ENCODE peak calls at places on chromosomes 16 and 17, in nine cellular contexts. I is cardiac muscle cell, P is Peyer's patch, E is adrenal gland, Q is spleen, G is cardiac fibroblast, S is progenitor cell of endocrine pancreas, M is fibroblast of lung, H is Calu3. D is an unnamed sample.

GRCh38 chr16:88478115-88478514 is 25.0 kb downstream of the ZFPM1 start:
- DNase-seq in I (no peak), P (no peak), E (no peak), Q (peak; percentile 88), G (no peak), S (no peak), M (no peak), H (no peak), D (no peak)

GRCh38 chr16:11402745-11403533 is 57.7 kb downstream of the RMI2 start:
- DNase-seq in I (no peak), P (no peak), E (no peak), Q (peak; percentile 60), G (no peak), S (no peak), M (no peak), H (no peak), D (no peak)

GRCh38 chr17:40319651-40320550 is 10.9 kb downstream of the RARA start:
- DNase-seq in I (no peak), P (peak; percentile 51), E (no peak), Q (peak; percentile 93), G (no peak), S (no peak), M (no peak), H (peak; percentile 53), D (no peak)

GRCh38 chr16:53753431-53753830 is 49.5 kb downstream of the FTO start:
- DNase-seq in I (no peak), P (no peak), E (no peak), Q (no peak), G (no peak), S (no peak), M (no peak), H (no peak), D (no peak)

GRCh38 chr17:9221231-9222180 is 200.2 kb downstream of the NTN1 start:
- DNase-seq in I (no peak), P (no peak), E (no peak), Q (peak; percentile 47), G (no peak), S (no peak), M (no peak), H (no peak), D (no peak)

GRCh38 chr16:50152807-50153647 is at the start of gene TENT4B:
- DNase-seq in I (peak; percentile 89), P (peak; percentile 94), E (peak; percentile 91), Q (peak; percentile 98), G (peak; percentile 87), S (peak; percentile 72), M (peak; percentile 82), H (peak; percentile 91), D (peak; percentile 95)

GRCh38 chr17:21282231-21282630 is 2.3 kb upstream of the MAP2K3 start:
- DNase-seq in I (no peak), P (no peak), E (peak; percentile 85), Q (no peak), G (peak; percentile 99), S (no peak), M (peak; percentile 93), H (peak; percentile 55), D (no peak)

GRCh38 chr17:77375108-77375507 is 234.3 kb downstream of the SEC14L1 start:
- DNase-seq in I (no peak), P (no peak), E (no peak), Q (no peak), G (no peak), S (no peak), M (no peak), H (no peak), D (no peak)

GRCh38 chr17:51120739-51121619 is at the start of gene SPAG9:
- DNase-seq in I (peak; percentile 98), P (peak; percentile 97), E (peak; percentile 97), Q (peak; percentile 97), G (peak; percentile 98), S (peak; percentile 85), M (peak; percentile 96), H (peak; percentile 99), D (peak; percentile 95)

GRCh38 chr17:51121620-51122472 is 1.2 kb upstream of the SPAG9 start:
- DNase-seq in I (peak; percentile 71), P (peak; percentile 91), E (peak; percentile 97), Q (peak; percentile 90), G (peak; percentile 98), S (peak; percentile 24), M (peak; percentile 92), H (peak; percentile 94), D (peak; percentile 94)

GRCh38 chr17:51128089-51128488 is 7.4 kb upstream of the SPAG9 start:
- DNase-seq in I (no peak), P (no peak), E (no peak), Q (no peak), G (peak; percentile 25), S (no peak), M (peak; percentile 28), H (peak; percentile 53), D (peak; percentile 48)

GRCh38 chr17:51120357-51120738 is 320 bp downstream of the SPAG9 start:
- DNase-seq in I (peak; percentile 68), P (no peak), E (peak; percentile 81), Q (no peak), G (peak; percentile 44), S (no peak), M (peak; percentile 37), H (no peak), D (peak; percentile 58)

DNA sequence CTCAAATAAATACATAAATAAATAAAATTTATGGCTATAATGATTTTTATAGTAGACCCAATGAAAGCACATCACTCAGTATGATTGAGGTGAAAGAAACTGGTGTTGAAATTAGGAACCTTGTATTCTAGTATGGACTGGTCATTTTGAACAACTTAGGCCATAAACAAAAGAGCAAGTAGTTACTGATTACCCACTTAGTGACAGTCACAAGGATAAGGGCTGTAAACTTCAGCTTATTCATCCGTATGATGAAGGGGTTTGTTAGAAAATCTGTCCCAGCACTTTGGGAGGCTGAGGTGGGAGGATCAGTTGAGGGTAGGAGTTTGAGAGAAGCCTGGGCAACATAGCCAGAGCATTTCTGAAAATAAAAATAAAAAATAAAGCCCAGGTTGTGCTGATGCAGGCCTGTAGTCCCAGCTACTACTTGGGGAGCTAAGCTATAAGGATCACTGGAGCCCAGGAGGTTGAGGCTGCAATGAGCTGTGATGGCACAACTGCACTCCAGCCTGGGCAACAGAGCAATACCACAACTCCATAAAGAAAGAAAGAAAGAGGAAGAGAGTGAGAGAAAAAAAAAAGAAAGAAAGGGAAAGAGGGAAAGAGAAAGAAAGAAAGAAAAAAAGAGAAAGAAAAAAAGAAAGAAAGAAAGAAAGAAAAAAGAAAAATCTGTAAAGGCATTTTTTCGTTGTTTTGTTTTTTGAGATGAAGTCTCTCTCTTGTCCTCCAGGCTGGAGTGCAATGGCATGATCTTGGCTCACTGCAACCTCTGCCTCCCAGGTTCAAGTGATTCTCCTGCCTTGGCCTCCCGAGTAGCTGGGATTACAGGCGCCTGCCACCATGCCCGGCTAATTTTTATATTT is 4.2 kb upstream of the SPAG9 start:
- DNase-seq in I (no peak), P (no peak), E (no peak), Q (no peak), G (no peak), S (no peak), M (no peak), H (no peak), D (no peak)
- TF ChIP-seq CTCF in I (no peak), P (no peak), E (no peak), Q (no peak), G (no peak), S (no peak), M (no peak), H (no peak), D (no peak)

DNA sequence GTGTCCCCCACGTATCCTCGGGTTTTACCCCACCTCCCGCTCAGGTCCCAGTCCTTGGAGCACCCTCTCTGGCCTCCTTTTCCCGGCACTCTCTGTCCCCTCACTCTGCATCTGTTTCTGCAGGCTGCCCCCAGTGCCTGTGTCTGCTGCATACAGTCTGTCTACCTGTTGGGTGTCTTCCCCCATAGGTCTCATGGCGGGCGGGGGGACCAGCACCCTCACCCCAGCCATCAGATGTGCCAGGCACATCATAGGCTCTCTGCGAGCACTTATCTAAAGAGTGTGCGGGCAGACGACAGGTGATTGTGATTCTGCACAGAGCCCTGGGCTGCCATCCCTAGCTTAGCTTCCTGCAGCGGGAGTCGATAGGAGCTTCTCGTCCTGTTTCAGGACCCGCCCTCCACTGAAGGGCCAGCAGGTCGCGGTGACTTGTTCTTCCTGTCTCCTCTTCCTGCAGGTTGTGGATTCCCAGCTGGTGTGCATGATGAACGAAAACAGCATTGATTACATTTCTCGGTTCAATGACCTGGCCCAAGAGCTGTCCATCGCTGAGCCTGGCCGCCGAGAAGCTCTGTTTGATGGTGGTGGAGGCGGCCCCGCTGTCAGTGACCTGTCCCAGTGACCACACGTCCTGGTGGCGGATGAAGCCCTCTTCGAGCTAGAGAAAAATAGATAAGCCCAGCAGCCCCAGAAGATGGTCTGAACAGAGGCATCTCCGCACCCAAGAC is 4.5 kb upstream of the JPT2 start:
- DNase-seq in I (peak; percentile 29), P (no peak), E (no peak), Q (no peak), G (no peak), S (no peak), M (no peak), H (no peak), D (no peak)
- TF ChIP-seq CTCF in I (no peak), P (no peak), E (no peak), Q (no peak), G (no peak), S (no peak), M (no peak), H (no peak), D (no peak)

DNA sequence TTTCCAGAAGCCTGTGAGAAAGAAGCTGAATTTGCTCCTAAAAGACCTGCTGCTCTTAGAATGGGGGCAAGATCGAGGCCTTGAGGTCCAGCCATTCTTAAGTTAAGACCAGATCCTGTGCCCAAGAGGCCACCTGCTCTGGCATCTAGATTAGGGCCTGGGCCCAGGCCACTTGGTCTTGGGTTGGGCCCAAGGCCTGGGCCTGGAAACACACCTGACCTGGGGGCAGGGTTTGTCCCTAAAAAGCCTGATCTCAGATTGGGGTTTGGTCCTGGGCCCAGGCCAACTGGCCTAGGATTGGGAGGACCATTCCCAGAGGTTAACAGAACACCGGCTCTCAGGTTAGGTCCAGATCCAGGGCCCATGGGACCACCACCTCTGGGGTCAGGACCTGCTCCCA is 12.9 kb downstream of the CHTF8 start:
- DNase-seq in I (no peak), P (no peak), E (no peak), Q (peak; percentile 57), G (no peak), S (no peak), M (no peak), H (no peak), D (no peak)
- TF ChIP-seq CTCF in I (no peak), P (no peak), E (no peak), Q (no peak), G (no peak), S (no peak), M (no peak), H (no peak), D (no peak)

DNA sequence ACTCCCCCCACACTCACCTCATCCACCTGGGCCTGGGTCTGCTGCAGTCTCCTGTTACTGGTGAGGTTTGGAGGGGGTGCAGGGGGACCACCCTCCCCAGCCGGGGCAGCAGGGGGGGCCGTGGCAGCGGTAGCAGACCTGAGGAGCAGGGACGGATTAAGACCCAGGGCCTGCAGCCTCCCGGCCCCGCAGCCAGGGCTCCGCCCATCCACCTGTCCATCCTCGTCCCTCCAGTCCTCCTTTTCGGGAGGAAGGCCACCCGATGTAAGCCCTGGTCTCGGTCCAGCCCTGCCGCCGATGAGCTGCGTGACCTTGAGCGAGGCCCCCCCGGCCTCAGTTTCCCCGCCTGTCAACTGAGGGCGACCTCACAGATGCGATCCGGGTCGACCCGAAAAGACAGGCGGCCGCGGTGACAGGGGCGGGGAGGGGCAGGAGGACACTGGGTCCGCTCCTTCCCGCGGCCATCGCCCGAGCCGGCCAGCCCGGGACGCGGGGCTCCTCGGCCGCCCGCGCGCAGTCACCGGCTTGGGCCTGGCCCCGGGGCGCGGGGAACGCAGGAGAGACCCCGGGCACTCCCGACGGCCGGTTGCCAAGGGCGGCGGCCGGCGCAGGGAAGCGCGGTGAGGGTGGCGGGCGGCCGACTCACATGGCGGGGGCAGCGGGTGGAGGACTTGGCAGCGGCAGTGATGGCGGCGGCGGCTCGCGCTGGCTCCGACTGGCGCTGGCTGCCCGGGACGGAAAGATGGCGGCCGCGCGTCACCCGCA is at the start of gene VAMP2:
- DNase-seq in I (peak; percentile 87), P (peak; percentile 86), E (peak; percentile 84), Q (peak; percentile 96), G (peak; percentile 64), S (peak; percentile 73), M (peak; percentile 65), H (peak; percentile 73), D (peak; percentile 82)
- TF ChIP-seq CTCF in I (no peak), P (no peak), E (peak; percentile 14), Q (no peak), G (no peak), S (no peak), M (no peak), H (no peak), D (no peak)

D was measured in GM12865.